ENCODE peak calls at places on chromosomes 4 and X, in four cellular contexts. R, I, D and S are unnamed samples.

GRCh38 chr4:20623936-20624335 is 76.3 kb upstream of the PACRGL start:
- DNase-seq in R (no peak), D (no peak), I (no peak), S (no peak)

GRCh38 chrX:7201481-7201880 is 53.5 kb upstream of the PUDP start:
- DNase-seq in D (no peak), R (no peak), I (no peak), S (no peak)

GRCh38 chr4:110195561-110196205 is 2.7 kb downstream of the ELOVL6 start:
- DNase-seq in D (no peak), R (peak), I (no peak), S (peak)

GRCh38 chr4:140839888-140840790 is 84.0 kb upstream of the TBC1D9 start:
- DNase-seq in D (no peak), I (no peak), R (no peak), S (no peak)

GRCh38 chr4:53150631-53151488 is 215.0 kb downstream of the SCFD2 start:
- DNase-seq in D (no peak), I (no peak), R (no peak), S (no peak)

GRCh38 chr4:185127021-185127925 is 15.8 kb upstream of the SLC25A4 start:
- DNase-seq in D (no peak), R (no peak), I (no peak), S (peak)

GRCh38 chr4:113020966-113021365 is 28.5 kb upstream of the ANK2 start:
- DNase-seq in R (no peak), I (no peak), D (no peak), S (no peak)

GRCh38 chrX:22399793-22400192 is 127.1 kb downstream of the CBLL2 start:
- DNase-seq in D (no peak), I (no peak), R (no peak), S (no peak)

GRCh38 chr4:59484948-59485347 is 1715.2 kb upstream of the ADGRL3 start:
- DNase-seq in I (no peak), R (no peak), D (no peak), S (peak)

GRCh38 chrX:67619253-67619652 is 75.4 kb downstream of the AR start:
- DNase-seq in R (no peak), I (no peak), D (no peak), S (no peak)

GRCh38 chrX:39158801-39159657 is 357.8 kb downstream of the MID1IP1 start:
- DNase-seq in R (no peak), I (peak), D (no peak), S (peak)

GRCh38 chr4:5839751-5840674 is 52.9 kb downstream of the CRMP1 start:
- DNase-seq in I (no peak), D (no peak), R (no peak), S (no peak)

GRCh38 chrX:6941041-6941440 is 206.5 kb upstream of the STS start:
- DNase-seq in D (no peak), I (no peak), R (no peak), S (no peak)

GRCh38 chr4:94446386-94446785 is 5.4 kb upstream of the PDLIM5 start:
- DNase-seq in R (no peak), D (no peak), I (no peak), S (no peak)

GRCh38 chrX:318739-319578 is at the start of gene GTPBP6:
- DNase-seq in R (peak), I (peak), D (peak), S (peak)

GRCh38 chrX:18210470-18210869 is 10.2 kb downstream of the BEND2 start:
- DNase-seq in I (no peak), D (no peak), R (no peak), S (peak)

GRCh38 chr4:78645853-78646757 is 94.5 kb downstream of the ANXA3 start:
- DNase-seq in R (no peak), I (peak), D (no peak), S (no peak)

GRCh38 chr4:27666943-27667342 is 806.3 kb downstream of the STIM2 start:
- DNase-seq in R (no peak), D (no peak), I (peak), S (peak)

GRCh38 chrX:154305481-154306205 is 10.0 kb downstream of the TKTL1 start:
- DNase-seq in I (no peak), R (no peak), D (no peak), S (no peak)

GRCh38 chrX:6228720-6229119 is at the start of gene NLGN4X:
- DNase-seq in D (no peak), I (no peak), R (no peak), S (peak)

GRCh38 chr4:65416875-65417274 is 253.4 kb downstream of the EPHA5 start:
- DNase-seq in R (no peak), D (no peak), I (no peak), S (peak)

GRCh38 chr4:184475096-184475461 is 729 bp upstream of the IRF2 start:
- DNase-seq in D (peak), R (peak), I (peak), S (peak)

GRCh38 chrX:10677490-10677889 is 57.1 kb upstream of the MID1 start:
- DNase-seq in R (no peak), D (no peak), I (no peak), S (peak)

GRCh38 chr4:147843162-147843561 is 111.3 kb downstream of the ARHGAP10 start:
- DNase-seq in I (peak), R (no peak), D (no peak), S (peak)

GRCh38 chr4:142563682-142564291 is 282.3 kb downstream of the INPP4B start:
- DNase-seq in D (no peak), R (no peak), I (peak), S (peak)

GRCh38 chrX:69133561-69134542 is 31.4 kb downstream of the PJA1 start:
- DNase-seq in R (no peak), I (peak), D (no peak), S (peak)

GRCh38 chrX:154401045-154401799 is 3.0 kb downstream of the RPL10 start:
- DNase-seq in D (no peak), R (no peak), I (no peak), S (peak)

GRCh38 chrX:150605603-150606002 is 37.2 kb downstream of the MTM1 start:
- DNase-seq in I (no peak), R (no peak), D (no peak), S (no peak)

GRCh38 chr4:166941629-166942028 is 292.7 kb downstream of the SPOCK3 start:
- DNase-seq in D (no peak), I (peak), R (peak), S (peak)

GRCh38 chr4:185304944-185305690 is 90.6 kb downstream of the LRP2BP start:
- DNase-seq in D (peak), I (no peak), R (no peak), S (peak)

GRCh38 chr4:101556845-101557244 is 209.5 kb upstream of the PPP3CA start:
- DNase-seq in I (no peak), D (no peak), R (no peak), S (no peak)